ENCODE peak calls at places on chromosomes 7 and 10, in four cellular contexts. One of them, this sample, is unnamed.

GRCh38 chr10:130889240-130889639 is 422.3 kb downstream of the TCERG1L start:
- DNase-seq in endothelial cell of umbilical vein: no peak
- DNase-seq in body of pancreas: no peak
- DNase-seq in BE2C: no peak
- DNase-seq in this sample: no peak

GRCh38 chr7:1850976-1851571 is 181.0 kb downstream of the ELFN1 start:
- DNase-seq in BE2C: peak; percentile 8
- DNase-seq in endothelial cell of umbilical vein: no peak
- DNase-seq in body of pancreas: peak; percentile 6
- DNase-seq in this sample: no peak

GRCh38 chr7:90843467-90843866 is 247.3 kb downstream of the CDK14 start:
- DNase-seq in BE2C: no peak
- DNase-seq in endothelial cell of umbilical vein: no peak
- DNase-seq in body of pancreas: no peak
- DNase-seq in this sample: no peak

GRCh38 chr7:69640216-69640615 is 41.9 kb downstream of the AUTS2 start:
- DNase-seq in endothelial cell of umbilical vein: no peak
- DNase-seq in BE2C: no peak
- DNase-seq in body of pancreas: no peak
- DNase-seq in this sample: no peak

GRCh38 chr7:112484671-112485097 is 3.9 kb downstream of the LSMEM1 start:
- DNase-seq in endothelial cell of umbilical vein: peak; percentile 95
- DNase-seq in body of pancreas: peak; percentile 30
- DNase-seq in BE2C: no peak
- DNase-seq in this sample: no peak

GRCh38 chr7:80499350-80499955 is 12.4 kb downstream of the GNAT3 start:
- DNase-seq in BE2C: peak; percentile 12
- DNase-seq in endothelial cell of umbilical vein: peak; percentile 61
- DNase-seq in body of pancreas: peak; percentile 51
- DNase-seq in this sample: no peak

GRCh38 chr10:115082521-115082920 is 10.6 kb upstream of the ATRNL1 start:
- DNase-seq in BE2C: no peak
- DNase-seq in endothelial cell of umbilical vein: peak; percentile 24
- DNase-seq in body of pancreas: no peak
- DNase-seq in this sample: no peak

GRCh38 chr7:12322287-12322902 is 81.3 kb downstream of the VWDE start:
- DNase-seq in endothelial cell of umbilical vein: peak; percentile 51
- DNase-seq in body of pancreas: no peak
- DNase-seq in BE2C: no peak
- DNase-seq in this sample: no peak

GRCh38 chr7:82343-83155 is 109.8 kb upstream of the FAM20C start:
- DNase-seq in BE2C: no peak
- DNase-seq in endothelial cell of umbilical vein: no peak
- DNase-seq in body of pancreas: peak; percentile 86
- DNase-seq in this sample: no peak

GRCh38 chr7:104767826-104768536 is 246.0 kb upstream of the KMT2E start:
- DNase-seq in BE2C: no peak
- DNase-seq in endothelial cell of umbilical vein: no peak
- DNase-seq in body of pancreas: no peak
- DNase-seq in this sample: no peak

GRCh38 chr7:74254858-74255379 is 720 bp upstream of the RFC2 start:
- DNase-seq in body of pancreas: no peak
- DNase-seq in BE2C: no peak
- DNase-seq in endothelial cell of umbilical vein: no peak
- DNase-seq in this sample: no peak

GRCh38 chr10:78267598-78267997 is 233.9 kb downstream of the RPS24 start:
- DNase-seq in body of pancreas: no peak
- DNase-seq in BE2C: peak; percentile 28
- DNase-seq in endothelial cell of umbilical vein: no peak
- DNase-seq in this sample: no peak

GRCh38 chr7:66055321-66055956 is 20.2 kb upstream of the ASL start:
- DNase-seq in BE2C: no peak
- DNase-seq in endothelial cell of umbilical vein: no peak
- DNase-seq in body of pancreas: no peak
- DNase-seq in this sample: no peak

GRCh38 chr10:15824498-15824897 is 35.8 kb downstream of the MINDY3 start:
- DNase-seq in body of pancreas: no peak
- DNase-seq in endothelial cell of umbilical vein: peak; percentile 58
- DNase-seq in BE2C: no peak
- DNase-seq in this sample: no peak

GRCh38 chr10:23512355-23513058 is 73.6 kb downstream of the OTUD1 start:
- DNase-seq in endothelial cell of umbilical vein: no peak
- DNase-seq in body of pancreas: no peak
- DNase-seq in BE2C: no peak
- DNase-seq in this sample: peak; percentile 79

GRCh38 chr7:71638108-71638507 is 506.2 kb downstream of the GALNT17 start:
- DNase-seq in BE2C: no peak
- DNase-seq in endothelial cell of umbilical vein: no peak
- DNase-seq in body of pancreas: no peak
- DNase-seq in this sample: no peak

GRCh38 chr10:110057461-110057860 is 49.7 kb downstream of the ADD3 start:
- DNase-seq in endothelial cell of umbilical vein: no peak
- DNase-seq in BE2C: no peak
- DNase-seq in body of pancreas: no peak
- DNase-seq in this sample: no peak

GRCh38 chr10:116097239-116097751 is 175.7 kb downstream of the GFRA1 start:
- DNase-seq in endothelial cell of umbilical vein: no peak
- DNase-seq in body of pancreas: no peak
- DNase-seq in BE2C: no peak
- DNase-seq in this sample: no peak

GRCh38 chr7:138449580-138449979 is 10.5 kb upstream of the TRIM24 start:
- DNase-seq in BE2C: peak; percentile 54
- DNase-seq in endothelial cell of umbilical vein: no peak
- DNase-seq in body of pancreas: no peak
- DNase-seq in this sample: no peak

GRCh38 chr7:24143547-24143946 is 140.4 kb upstream of the NPY start:
- DNase-seq in BE2C: no peak
- DNase-seq in body of pancreas: no peak
- DNase-seq in endothelial cell of umbilical vein: no peak
- DNase-seq in this sample: no peak

GRCh38 chr10:17358461-17358860 is 95.9 kb downstream of the ST8SIA6 start:
- DNase-seq in body of pancreas: no peak
- DNase-seq in endothelial cell of umbilical vein: no peak
- DNase-seq in BE2C: no peak
- DNase-seq in this sample: no peak

DNA sequence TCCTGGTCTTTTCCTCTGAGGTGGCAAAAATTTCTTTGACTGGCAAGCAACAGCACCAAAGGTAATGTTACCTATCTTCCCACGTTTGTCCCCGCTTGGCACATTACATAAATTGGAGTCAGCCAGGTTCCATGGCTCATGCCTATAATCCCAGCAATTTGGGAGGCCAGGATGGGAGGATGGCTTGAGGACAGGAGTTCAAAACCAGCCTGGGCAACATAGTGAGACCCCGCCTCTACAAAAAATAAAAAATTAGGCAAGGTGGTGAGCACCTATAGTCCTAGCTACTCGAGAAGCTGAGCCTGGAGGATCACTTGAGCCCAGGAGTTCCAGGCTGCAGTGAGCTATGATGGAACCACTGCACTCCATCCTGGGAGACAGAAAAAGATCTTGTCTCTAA is 139.5 kb downstream of the IDE start:
- DNase-seq in endothelial cell of umbilical vein: no peak
- DNase-seq in BE2C: no peak
- DNase-seq in body of pancreas: no peak
- DNase-seq in this sample: no peak
- TF ChIP-seq CTCF in endothelial cell of umbilical vein: no peak
- TF ChIP-seq CTCF in BE2C: no peak
- TF ChIP-seq CTCF in body of pancreas: no peak
- TF ChIP-seq CTCF in this sample: no peak

GRCh38 chr7:127446842-127447241 is 54.3 kb upstream of the ZNF800 start:
- DNase-seq in body of pancreas: no peak
- DNase-seq in endothelial cell of umbilical vein: no peak
- DNase-seq in BE2C: no peak
- DNase-seq in this sample: no peak

GRCh38 chr7:127448566-127448965 is 56.1 kb upstream of the ZNF800 start:
- DNase-seq in body of pancreas: no peak
- DNase-seq in endothelial cell of umbilical vein: no peak
- DNase-seq in BE2C: no peak
- DNase-seq in this sample: no peak

DNA sequence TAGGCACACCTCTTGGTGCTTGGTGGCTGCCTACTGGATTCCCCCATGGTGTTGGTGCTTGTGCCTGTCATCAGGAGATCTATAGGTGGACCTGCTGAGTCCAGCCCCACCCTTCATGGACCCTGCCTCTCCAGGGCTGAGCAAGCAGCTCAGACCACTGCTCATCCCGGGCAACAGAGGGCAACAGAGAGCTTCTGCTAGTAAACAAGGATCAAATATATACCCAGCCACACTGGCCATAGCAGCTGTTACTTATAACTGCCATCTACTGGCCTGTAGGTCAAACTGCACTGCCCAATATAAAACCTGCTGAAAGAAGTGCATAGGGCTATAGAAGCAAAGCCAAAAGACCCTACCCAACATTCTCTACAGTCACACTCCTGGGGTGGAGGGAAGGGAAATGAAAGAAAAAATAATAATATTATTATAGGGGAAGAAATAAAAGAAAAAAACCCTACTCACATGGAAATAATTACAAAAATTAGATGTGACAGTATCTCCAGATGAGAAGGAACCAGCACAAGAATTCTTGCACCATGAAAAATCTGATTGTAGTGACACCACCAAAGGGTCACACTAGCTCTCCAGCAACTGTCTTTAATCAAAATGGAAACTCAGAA is 54.9 kb upstream of the ZNF800 start:
- DNase-seq in endothelial cell of umbilical vein: peak; percentile 32
- DNase-seq in body of pancreas: no peak
- DNase-seq in BE2C: peak; percentile 78
- DNase-seq in this sample: peak; percentile 57
- TF ChIP-seq CTCF in endothelial cell of umbilical vein: peak; percentile 60
- TF ChIP-seq CTCF in body of pancreas: no peak
- TF ChIP-seq CTCF in BE2C: peak; percentile 93
- TF ChIP-seq CTCF in this sample: peak; percentile 79

GRCh38 chr10:13784067-13784466 is 197.3 kb downstream of the PRPF18 start:
- DNase-seq in endothelial cell of umbilical vein: peak; percentile 49
- DNase-seq in body of pancreas: no peak
- DNase-seq in BE2C: no peak
- DNase-seq in this sample: no peak
- TF ChIP-seq CTCF in endothelial cell of umbilical vein: peak; percentile 26
- TF ChIP-seq CTCF in body of pancreas: no peak
- TF ChIP-seq CTCF in BE2C: no peak
- TF ChIP-seq CTCF in this sample: peak; percentile 40

GRCh38 chr7:18610331-18610948 is 114.9 kb downstream of the HDAC9 start:
- DNase-seq in body of pancreas: peak; percentile 15
- DNase-seq in endothelial cell of umbilical vein: peak; percentile 38
- DNase-seq in BE2C: peak; percentile 37
- DNase-seq in this sample: no peak
- TF ChIP-seq CTCF in body of pancreas: peak; percentile 43
- TF ChIP-seq CTCF in endothelial cell of umbilical vein: peak; percentile 66
- TF ChIP-seq CTCF in BE2C: peak; percentile 79
- TF ChIP-seq CTCF in this sample: peak; percentile 52

GRCh38 chr7:151552352-151553028 is 32.8 kb upstream of the RHEB start:
- DNase-seq in BE2C: peak; percentile 38
- DNase-seq in endothelial cell of umbilical vein: no peak
- DNase-seq in body of pancreas: peak; percentile 89
- DNase-seq in this sample: no peak
- TF ChIP-seq CTCF in BE2C: no peak
- TF ChIP-seq CTCF in endothelial cell of umbilical vein: no peak
- TF ChIP-seq CTCF in body of pancreas: peak; percentile 7
- TF ChIP-seq CTCF in this sample: no peak

DNA sequence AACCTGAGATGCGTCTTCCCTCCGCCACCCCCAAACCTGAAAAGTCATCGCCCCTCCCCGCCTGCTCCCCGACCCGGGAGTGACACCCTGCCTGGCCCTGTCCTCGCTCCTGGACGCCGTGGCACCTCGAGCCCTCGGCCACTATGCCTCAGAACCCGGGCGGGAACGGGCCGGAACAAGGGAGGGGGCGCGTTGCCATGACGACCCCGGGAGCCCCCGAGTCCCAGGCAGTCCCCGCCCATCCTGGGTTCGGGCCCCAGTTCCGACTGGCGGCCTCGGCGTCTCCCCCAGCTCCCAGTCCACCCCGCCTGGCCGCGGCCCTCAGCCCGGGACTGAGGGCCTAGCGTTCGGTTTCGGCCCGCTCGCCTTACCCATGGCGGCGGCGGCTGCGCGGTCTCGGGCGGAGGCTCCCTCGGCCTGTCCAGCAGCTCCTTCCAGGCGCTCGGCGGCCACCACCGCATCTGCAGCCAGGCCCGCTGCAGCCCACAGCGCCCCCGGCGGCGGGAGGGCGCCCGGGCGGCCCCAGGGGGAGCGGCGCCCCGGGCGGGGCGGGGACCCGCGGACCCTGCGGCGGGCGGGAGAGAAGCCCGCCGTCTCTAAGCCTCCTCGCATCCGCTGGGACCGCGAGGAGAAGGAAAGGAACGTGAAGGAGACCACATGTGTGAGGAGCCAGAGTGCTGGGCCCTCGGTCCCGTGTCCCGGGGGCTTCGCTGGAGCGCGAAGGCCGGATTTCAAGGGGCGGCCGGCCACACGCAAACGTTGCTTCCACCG is at the start of gene RUFY2:
- DNase-seq in endothelial cell of umbilical vein: peak; percentile 79
- DNase-seq in body of pancreas: peak; percentile 80
- DNase-seq in BE2C: peak; percentile 89
- DNase-seq in this sample: peak; percentile 75
- TF ChIP-seq CTCF in endothelial cell of umbilical vein: peak; percentile 53
- TF ChIP-seq CTCF in body of pancreas: peak; percentile 98
- TF ChIP-seq CTCF in BE2C: peak; percentile 26
- TF ChIP-seq CTCF in this sample: peak; percentile 92

GRCh38 chr7:96169439-96169838 is 152.5 kb downstream of the SLC25A13 start:
- DNase-seq in BE2C: no peak
- DNase-seq in endothelial cell of umbilical vein: peak; percentile 88
- DNase-seq in body of pancreas: no peak
- DNase-seq in this sample: no peak
- TF ChIP-seq CTCF in BE2C: no peak
- TF ChIP-seq CTCF in endothelial cell of umbilical vein: no peak
- TF ChIP-seq CTCF in body of pancreas: no peak
- TF ChIP-seq CTCF in this sample: no peak

DNA sequence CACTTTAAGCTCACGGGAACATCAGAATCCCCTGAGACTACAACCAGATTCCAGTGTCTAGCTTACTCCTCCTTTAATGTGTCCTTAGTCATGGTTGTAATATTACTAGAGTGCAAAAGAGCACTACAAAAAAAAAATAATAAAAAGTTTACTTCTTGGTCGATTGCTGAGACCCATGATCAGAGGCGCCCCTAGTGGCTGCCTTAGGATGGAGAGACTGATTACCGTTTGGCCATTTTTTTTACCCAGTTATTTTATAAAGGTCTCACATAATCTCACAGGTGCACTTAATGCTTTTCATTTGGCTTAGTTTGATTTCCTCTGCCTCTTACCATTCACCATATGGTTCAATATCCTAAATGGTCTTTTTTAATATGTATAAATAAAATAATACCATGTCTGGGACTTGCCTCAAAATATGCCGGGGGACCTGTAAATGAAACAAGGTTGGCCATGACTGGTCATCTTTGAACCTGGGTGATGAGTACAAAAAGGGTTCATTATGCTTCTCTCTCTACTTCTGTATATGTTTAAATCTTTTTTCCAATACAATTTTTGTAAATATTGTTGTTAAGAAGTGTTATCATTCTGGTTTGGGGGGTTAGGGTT is 331.5 kb upstream of the NFE2L3 start:
- DNase-seq in endothelial cell of umbilical vein: peak; percentile 13
- DNase-seq in body of pancreas: no peak
- DNase-seq in BE2C: peak; percentile 33
- DNase-seq in this sample: no peak
- TF ChIP-seq CTCF in endothelial cell of umbilical vein: peak; percentile 51
- TF ChIP-seq CTCF in body of pancreas: peak; percentile 35
- TF ChIP-seq CTCF in BE2C: peak; percentile 66
- TF ChIP-seq CTCF in this sample: no peak

GRCh38 chr10:133394064-133394663 is at the start of gene MTG1:
- DNase-seq in BE2C: peak; percentile 96
- DNase-seq in endothelial cell of umbilical vein: peak; percentile 90
- DNase-seq in body of pancreas: peak; percentile 96
- DNase-seq in this sample: peak; percentile 90
- TF ChIP-seq CTCF in BE2C: peak; percentile 12
- TF ChIP-seq CTCF in endothelial cell of umbilical vein: peak; percentile 9
- TF ChIP-seq CTCF in body of pancreas: peak; percentile 65
- TF ChIP-seq CTCF in this sample: no peak

This sample was measured in CD14-positive monocyte.